ENCODE peak calls at places on chromosomes 4 and X, in eight cellular contexts. T is GM23338, M is lower lobe of right lung, Q is NCI-H2081, B is heart left ventricle, Z is T-helper 2 cell, N is Right ventricle myocardium inferior, V is NCI-H1105 treated with DMSO at 0.1 percent for 48 hours. E is an unnamed sample.
A peak's percentile ranks its signal among the peaks of the same experiment; 100 is the strongest.

GRCh38 chr4:177008836-177009501 is 216.2 kb upstream of the VEGFC start:
- DNase-seq in T (no peak), M (no peak), Q (no peak), B (no peak), Z (no peak), N (no peak), V (no peak), E (no peak)

GRCh38 chrX:44447214-44447613 is 95.4 kb downstream of the FUNDC1 start:
- DNase-seq in T (no peak), M (no peak), Q (no peak), B (no peak), Z (no peak), N (no peak), V (peak; percentile 12), E (no peak)

GRCh38 chr4:152454398-152455011 is 81.4 kb downstream of the FBXW7 start:
- DNase-seq in T (peak; percentile 38), M (no peak), Q (no peak), B (no peak), Z (no peak), N (no peak), V (peak; percentile 14), E (no peak)

GRCh38 chr4:7354937-7355336 is 79.8 kb downstream of the PSAPL1 start:
- DNase-seq in T (no peak), M (no peak), Q (no peak), B (no peak), Z (no peak), N (peak; percentile 27), V (no peak), E (no peak)

GRCh38 chr4:7719354-7720174 is 220.1 kb downstream of the AFAP1 start:
- DNase-seq in T (peak; percentile 90), M (peak; percentile 62), Q (peak; percentile 52), B (peak; percentile 81), Z (peak; percentile 17), N (peak; percentile 73), V (peak; percentile 10), E (peak; percentile 16)

GRCh38 chr4:137819964-137820383 is 287.7 kb upstream of the PCDH18 start:
- DNase-seq in T (peak; percentile 81), M (no peak), Q (peak; percentile 32), B (no peak), Z (no peak), N (no peak), V (peak; percentile 28), E (no peak)

GRCh38 chrX:23931149-23931604 is 23.4 kb downstream of the CXorf58 start:
- DNase-seq in T (no peak), M (no peak), Q (no peak), B (no peak), Z (peak; percentile 33), N (no peak), V (no peak), E (peak; percentile 35)

GRCh38 chr4:100982345-100982744 is 365.0 kb downstream of the PPP3CA start:
- DNase-seq in T (no peak), M (no peak), Q (no peak), B (no peak), Z (no peak), N (no peak), V (no peak), E (no peak)

GRCh38 chr4:98094118-98094517 is 49.2 kb downstream of the STPG2 start:
- DNase-seq in T (no peak), M (no peak), Q (no peak), B (no peak), Z (no peak), N (no peak), V (no peak), E (no peak)

GRCh38 chrX:12890467-12890866 is 16.0 kb upstream of the TLR8 start:
- DNase-seq in T (no peak), M (no peak), Q (no peak), B (no peak), Z (no peak), N (no peak), V (no peak), E (no peak)

GRCh38 chr4:23897564-23898109 is 7.8 kb upstream of the PPARGC1A start:
- DNase-seq in T (no peak), M (no peak), Q (no peak), B (no peak), Z (no peak), N (no peak), V (no peak), E (no peak)

GRCh38 chr4:63528592-63528991 is 880.7 kb downstream of the TECRL start:
- DNase-seq in T (peak; percentile 5), M (no peak), Q (no peak), B (no peak), Z (no peak), N (no peak), V (no peak), E (no peak)

GRCh38 chrX:47584714-47585113 is 2.5 kb downstream of the TIMP1 start:
- DNase-seq in T (no peak), M (no peak), Q (no peak), B (no peak), Z (no peak), N (no peak), V (no peak), E (no peak)

GRCh38 chrX:40171513-40172168 is 73.9 kb upstream of the BCOR start:
- DNase-seq in T (no peak), M (no peak), Q (no peak), B (peak; percentile 54), Z (no peak), N (no peak), V (no peak), E (peak; percentile 46)

GRCh38 chrX:20477219-20477618 is 210.5 kb upstream of the RPS6KA3 start:
- DNase-seq in T (no peak), M (no peak), Q (no peak), B (no peak), Z (no peak), N (no peak), V (no peak), E (no peak)

GRCh38 chrX:27953161-27953560 is 28.1 kb downstream of the DCAF8L1 start:
- DNase-seq in T (no peak), M (no peak), Q (no peak), B (no peak), Z (no peak), N (no peak), V (no peak), E (no peak)

GRCh38 chr4:108192056-108192455 is 23.3 kb upstream of the LEF1 start:
- DNase-seq in T (no peak), M (no peak), Q (peak; percentile 48), B (no peak), Z (no peak), N (no peak), V (no peak), E (no peak)

GRCh38 chrX:69387559-69388487 is 116.3 kb upstream of the NALF2 start:
- DNase-seq in T (peak; percentile 90), M (peak; percentile 45), Q (peak; percentile 26), B (no peak), Z (no peak), N (peak; percentile 68), V (peak; percentile 16), E (no peak)

GRCh38 chr4:1604181-1604705 is 79.9 kb downstream of the FAM53A start:
- DNase-seq in T (no peak), M (peak; percentile 39), Q (no peak), B (peak; percentile 55), Z (no peak), N (peak; percentile 30), V (no peak), E (no peak)

GRCh38 chrX:13499736-13500135 is 69.7 kb upstream of the EGFL6 start:
- DNase-seq in T (no peak), M (no peak), Q (no peak), B (no peak), Z (no peak), N (no peak), V (peak; percentile 26), E (no peak)

GRCh38 chr4:169791064-169791463 is 33.3 kb upstream of the HPF1 start:
- DNase-seq in T (no peak), M (no peak), Q (no peak), B (no peak), Z (no peak), N (no peak), V (no peak), E (no peak)

GRCh38 chr4:15577508-15577907 is 77.6 kb downstream of the FBXL5 start:
- DNase-seq in T (no peak), M (no peak), Q (no peak), B (no peak), Z (no peak), N (no peak), V (no peak), E (no peak)

GRCh38 chr4:6299875-6300274 is 30.2 kb downstream of the WFS1 start:
- DNase-seq in T (no peak), M (no peak), Q (no peak), B (peak; percentile 33), Z (no peak), N (no peak), V (no peak), E (no peak)

GRCh38 chr4:82235346-82235745 is 138.4 kb downstream of the HNRNPD start:
- DNase-seq in T (no peak), M (no peak), Q (no peak), B (no peak), Z (no peak), N (no peak), V (no peak), E (no peak)

GRCh38 chr4:82357640-82358039 is 16.2 kb downstream of the HNRNPD start:
- DNase-seq in T (no peak), M (no peak), Q (no peak), B (no peak), Z (no peak), N (no peak), V (no peak), E (no peak)

GRCh38 chrX:57677132-57677858 is 2.8 kb downstream of the NLRP2B start:
- DNase-seq in T (no peak), M (no peak), Q (no peak), B (no peak), Z (no peak), N (no peak), V (no peak), E (no peak)

GRCh38 chrX:13932416-13932815 is 97.3 kb downstream of the GEMIN8 start:
- DNase-seq in T (no peak), M (no peak), Q (no peak), B (no peak), Z (no peak), N (no peak), V (no peak), E (no peak)

GRCh38 chr4:176988226-176988625 is 195.5 kb upstream of the VEGFC start:
- DNase-seq in T (no peak), M (no peak), Q (no peak), B (no peak), Z (no peak), N (no peak), V (no peak), E (no peak)

GRCh38 chrX:77622672-77623071 is 163.3 kb downstream of the ATRX start:
- DNase-seq in T (no peak), M (no peak), Q (no peak), B (no peak), Z (no peak), N (no peak), V (no peak), E (no peak)

GRCh38 chr4:154707877-154708276 is 35.9 kb upstream of the LRAT start:
- DNase-seq in T (no peak), M (no peak), Q (no peak), B (no peak), Z (no peak), N (no peak), V (no peak), E (no peak)

GRCh38 chrX:49247916-49248811 is 12.9 kb downstream of the CCDC22 start:
- DNase-seq in T (no peak), M (no peak), Q (no peak), B (no peak), Z (no peak), N (no peak), V (no peak), E (no peak)

GRCh38 chrX:1215123-1215823 is 2.8 kb upstream of the CRLF2 start:
- DNase-seq in T (no peak), M (no peak), Q (no peak), B (no peak), Z (no peak), N (no peak), V (no peak), E (no peak)

GRCh38 chr4:44916406-44916805 is 190.1 kb upstream of the GNPDA2 start:
- DNase-seq in T (no peak), M (no peak), Q (no peak), B (no peak), Z (no peak), N (no peak), V (no peak), E (no peak)

GRCh38 chr4:58600290-58600689 is 1490.1 kb upstream of the IGFBP7 start:
- DNase-seq in T (peak; percentile 54), M (no peak), Q (no peak), B (no peak), Z (no peak), N (no peak), V (no peak), E (no peak)